ENCODE peak calls at places on chromosome 7, in seven cellular contexts. J, E, H, Y, B, N and K are unnamed samples.

GRCh38 chr7:134083766-134084487 is 43.2 kb upstream of the LRGUK start:
- DNase-seq in J (no peak), E (no peak), H (no peak), Y (peak), B (no peak), N (no peak), K (no peak)

GRCh38 chr7:136698977-136699376 is 169.5 kb upstream of the CHRM2 start:
- DNase-seq in J (no peak), E (no peak), H (no peak), Y (no peak), B (no peak), N (no peak), K (no peak)

GRCh38 chr7:1922071-1922869 is 252.2 kb downstream of the ELFN1 start:
- DNase-seq in J (no peak), E (peak), H (no peak), Y (no peak), B (no peak), N (no peak), K (no peak)

GRCh38 chr7:93566876-93567275 is 7.6 kb downstream of the CALCR start:
- DNase-seq in J (no peak), E (no peak), H (no peak), Y (no peak), B (no peak), N (no peak), K (no peak)

GRCh38 chr7:71604818-71605414 is 473.0 kb downstream of the GALNT17 start:
- DNase-seq in J (no peak), E (no peak), H (no peak), Y (no peak), B (no peak), N (no peak), K (no peak)

GRCh38 chr7:41232086-41232485 is 470.8 kb downstream of the INHBA start:
- DNase-seq in J (no peak), E (no peak), H (no peak), Y (no peak), B (no peak), N (no peak), K (no peak)

GRCh38 chr7:19119372-19119771 is 1.9 kb upstream of the TWIST1 start:
- DNase-seq in J (no peak), E (no peak), H (no peak), Y (no peak), B (no peak), N (no peak), K (no peak)

GRCh38 chr7:16564909-16565426 is 38.3 kb downstream of the LRRC72 start:
- DNase-seq in J (no peak), E (peak), H (no peak), Y (peak), B (peak), N (peak), K (no peak)

GRCh38 chr7:106041140-106041717 is 70.9 kb downstream of the SYPL1 start:
- DNase-seq in J (no peak), E (peak), H (no peak), Y (peak), B (no peak), N (peak), K (no peak)

GRCh38 chr7:113945018-113945938 is 26.5 kb upstream of the PPP1R3A start:
- DNase-seq in J (no peak), E (no peak), H (no peak), Y (no peak), B (no peak), N (no peak), K (no peak)

GRCh38 chr7:74083928-74084721 is 521 bp downstream of the LIMK1 start:
- DNase-seq in J (no peak), E (peak), H (no peak), Y (peak), B (no peak), N (no peak), K (no peak)

GRCh38 chr7:100157334-100158228 is 942 bp downstream of the TRAPPC14 start:
- DNase-seq in J (no peak), E (peak), H (no peak), Y (peak), B (no peak), N (peak), K (no peak)

GRCh38 chr7:127322832-127323231 is 69.7 kb downstream of the ZNF800 start:
- DNase-seq in J (no peak), E (no peak), H (no peak), Y (no peak), B (no peak), N (no peak), K (no peak)

GRCh38 chr7:34846976-34847375 is 189.0 kb downstream of the NPSR1 start:
- DNase-seq in J (no peak), E (no peak), H (no peak), Y (no peak), B (no peak), N (no peak), K (no peak)

GRCh38 chr7:150448789-150449147 is 1.7 kb upstream of the GIMAP8 start:
- DNase-seq in J (peak), E (peak), H (peak), Y (peak), B (no peak), N (peak), K (peak)

GRCh38 chr7:135151162-135151932 is 3.5 kb downstream of the TMEM140 start:
- DNase-seq in J (no peak), E (no peak), H (no peak), Y (no peak), B (no peak), N (no peak), K (no peak)

GRCh38 chr7:135143874-135144668 is 3.8 kb upstream of the TMEM140 start:
- DNase-seq in J (no peak), E (no peak), H (no peak), Y (no peak), B (no peak), N (no peak), K (no peak)

GRCh38 chr7:135147899-135148721 is at the start of gene TMEM140:
- DNase-seq in J (no peak), E (no peak), H (no peak), Y (peak), B (peak), N (peak), K (no peak)

GRCh38 chr7:135150072-135150782 is 2.4 kb downstream of the TMEM140 start:
- DNase-seq in J (no peak), E (no peak), H (no peak), Y (no peak), B (no peak), N (no peak), K (no peak)

GRCh38 chr7:135147341-135147898 is 452 bp upstream of the TMEM140 start:
- DNase-seq in J (no peak), E (no peak), H (no peak), Y (peak), B (no peak), N (no peak), K (no peak)
- TF ChIP-seq TAF1 in J (no peak), E (no peak), H (no peak), Y (no peak), B (no peak), N (peak), K (no peak)

DNA sequence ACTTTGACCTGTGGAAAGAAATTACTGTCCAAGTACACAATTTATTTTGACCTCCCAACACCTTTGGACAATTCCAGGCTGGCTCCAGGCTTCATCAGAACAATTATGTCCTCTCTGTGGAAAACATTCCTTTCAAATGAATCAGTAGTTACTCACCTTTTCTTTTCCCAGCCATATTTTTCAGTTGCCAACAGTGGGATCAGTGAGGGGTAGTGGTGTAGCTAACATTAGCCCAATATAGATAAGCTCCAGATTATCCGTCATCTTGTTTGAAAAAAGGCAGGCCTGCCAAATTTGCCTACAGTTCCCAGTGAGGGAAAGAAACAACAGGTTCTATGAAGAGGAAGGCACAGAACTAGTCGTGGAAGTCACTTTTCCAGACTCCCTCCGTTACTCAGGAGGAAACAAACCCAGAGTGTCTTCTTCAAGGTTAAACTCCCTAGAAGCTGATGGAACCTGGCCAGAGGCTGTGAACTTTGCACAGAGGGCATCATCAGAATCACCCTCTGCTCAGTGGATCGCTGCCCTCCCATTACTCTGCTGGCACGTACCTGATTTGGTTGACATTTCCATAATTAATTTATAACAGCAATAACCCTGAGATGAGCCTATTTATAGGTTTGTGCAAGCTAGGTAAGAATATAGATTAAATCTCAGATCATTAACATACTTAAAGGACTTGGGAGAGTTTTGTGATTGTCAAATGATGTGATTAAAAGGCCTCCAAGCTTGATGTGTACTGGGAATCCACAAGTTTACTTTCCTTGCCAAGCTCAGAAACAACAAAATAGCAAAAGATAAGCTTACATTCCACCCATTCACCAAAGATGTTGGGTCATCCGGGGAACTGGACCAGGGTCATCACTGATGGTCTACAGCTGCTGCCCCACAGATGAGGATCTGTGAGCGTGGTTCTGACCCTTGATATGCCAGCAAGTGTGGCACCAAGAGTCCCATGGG is 654.6 kb upstream of the GALNT17 start:
- DNase-seq in J (no peak), E (no peak), H (no peak), Y (no peak), B (no peak), N (no peak), K (no peak)
- TF ChIP-seq TAF1 in J (no peak), E (no peak), H (no peak), Y (no peak), B (no peak), N (no peak), K (no peak)

GRCh38 chr7:149188637-149189259 is 6.6 kb upstream of the ZNF282 start:
- DNase-seq in J (no peak), E (peak), H (no peak), Y (no peak), B (no peak), N (no peak), K (no peak)

GRCh38 chr7:149184274-149184673 is 11.1 kb upstream of the ZNF282 start:
- DNase-seq in J (no peak), E (no peak), H (no peak), Y (no peak), B (no peak), N (no peak), K (no peak)

DNA sequence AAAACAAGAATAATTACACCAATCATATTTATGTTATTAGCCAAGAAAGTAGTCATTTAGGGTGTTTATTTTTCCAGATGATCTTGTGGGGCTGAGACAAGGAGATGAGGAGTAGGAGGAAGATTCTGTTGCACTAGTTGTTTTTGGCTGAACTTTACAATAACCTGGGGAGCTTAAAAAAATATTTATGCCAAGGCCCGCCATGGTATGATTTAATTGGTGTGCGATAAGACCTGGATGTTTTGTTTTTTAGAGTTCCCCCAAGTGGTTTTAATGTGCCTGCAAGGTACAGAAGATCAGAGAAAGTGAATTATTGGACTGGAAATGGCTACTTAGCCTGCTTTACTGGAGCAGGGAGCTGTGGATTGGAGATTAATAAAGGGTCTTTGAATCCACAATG is 7.1 kb upstream of the ZNF282 start:
- DNase-seq in J (no peak), E (peak), H (no peak), Y (no peak), B (no peak), N (no peak), K (no peak)
- TF ChIP-seq TAF1 in J (no peak), E (no peak), H (no peak), Y (no peak), B (no peak), N (no peak), K (no peak)

DNA sequence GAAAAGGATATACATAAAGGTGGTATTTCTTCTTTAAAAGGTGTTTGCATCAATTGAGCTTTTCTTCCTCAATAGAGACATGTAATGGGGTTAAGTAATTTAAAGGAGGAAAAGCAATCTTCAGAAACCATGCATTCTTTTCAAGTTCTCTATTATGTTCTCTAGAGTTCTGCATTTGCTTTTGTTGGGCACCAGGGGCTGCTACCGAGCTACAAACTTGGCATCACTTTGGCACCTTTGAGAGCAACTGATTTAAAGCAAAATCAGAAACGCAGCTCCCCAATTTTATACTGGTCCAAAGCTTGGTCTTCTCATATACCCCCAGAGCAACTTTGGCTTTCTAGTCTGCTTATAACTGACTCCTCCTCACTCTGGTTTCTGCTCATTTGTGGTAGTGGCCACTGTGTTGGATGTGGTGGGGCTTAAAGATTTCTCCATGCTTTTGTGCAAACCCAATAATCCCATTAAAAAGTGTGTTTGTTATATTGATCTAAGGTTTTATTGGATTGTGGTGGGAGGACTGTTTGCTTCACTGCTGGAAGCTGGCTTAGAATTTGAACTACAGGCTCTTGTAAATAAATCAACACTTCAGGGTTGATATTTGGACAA is 712.1 kb downstream of the PHTF2 start:
- DNase-seq in J (no peak), E (peak), H (peak), Y (no peak), B (no peak), N (peak), K (peak)
- TF ChIP-seq TAF1 in J (no peak), E (no peak), H (no peak), Y (no peak), B (no peak), N (no peak), K (no peak)